ENCODE peak calls at places on chromosome 7, in ten cellular contexts. J, K, G, T, U, Z, L, M, I and A are unnamed samples.

GRCh38 chr7:43905954-43906326 is 456 bp downstream of the URGCP start:
- DNase-seq in T (peak; percentile 58), K (no peak), M (peak; percentile 50), I (peak; percentile 45), G (peak; percentile 25), U (peak; percentile 48), L (no peak), J (no peak), Z (peak; percentile 25), A (peak; percentile 77)

GRCh38 chr7:117190746-117191435 is 132.0 kb downstream of the WNT2 start:
- DNase-seq in Z (no peak), K (no peak), G (no peak), U (no peak), J (no peak), T (no peak), M (no peak), L (no peak), I (no peak), A (no peak)

GRCh38 chr7:12431886-12432285 is 28.2 kb upstream of the VWDE start:
- DNase-seq in K (no peak), U (no peak), G (peak; percentile 14), L (no peak), I (peak; percentile 71), T (no peak), J (no peak), Z (no peak), M (no peak), A (peak; percentile 22)

GRCh38 chr7:141071855-141072547 is 1.9 kb upstream of the TMEM178B start:
- DNase-seq in Z (no peak), J (no peak), T (peak; percentile 20), U (peak; percentile 13), L (no peak), K (no peak), I (peak; percentile 54), M (peak; percentile 36), G (no peak), A (peak; percentile 68)

GRCh38 chr7:157471259-157472125 is 134.7 kb downstream of the DNAJB6 start:
- DNase-seq in G (no peak), K (no peak), L (no peak), T (no peak), M (no peak), I (peak; percentile 19), J (no peak), Z (no peak), U (no peak), A (no peak)

GRCh38 chr7:156607332-156608175 is 33.0 kb upstream of the RNF32 start:
- DNase-seq in T (no peak), G (no peak), Z (no peak), M (no peak), L (no peak), U (no peak), I (no peak), K (no peak), J (no peak), A (no peak)

GRCh38 chr7:43785425-43785824 is 26.9 kb downstream of the BLVRA start:
- DNase-seq in K (peak; percentile 54), I (no peak), T (peak; percentile 79), G (peak; percentile 84), J (no peak), L (no peak), M (no peak), U (no peak), Z (no peak), A (no peak)

GRCh38 chr7:66894463-66895080 is 26.5 kb upstream of the TMEM248 start:
- DNase-seq in L (no peak), M (no peak), J (no peak), Z (no peak), T (peak; percentile 31), U (no peak), K (no peak), I (peak; percentile 74), G (peak; percentile 14), A (peak; percentile 81)

GRCh38 chr7:34096135-34096775 is 190.9 kb downstream of the BMPER start:
- DNase-seq in J (no peak), G (peak; percentile 65), Z (peak; percentile 46), U (no peak), T (peak; percentile 69), L (no peak), K (peak; percentile 93), M (peak; percentile 2), I (no peak), A (no peak)

GRCh38 chr7:101362334-101363195 is at the start of gene COL26A1:
- DNase-seq in T (peak; percentile 58), M (no peak), G (no peak), J (no peak), L (peak; percentile 7), K (no peak), I (peak; percentile 67), U (peak; percentile 69), Z (peak; percentile 35), A (peak; percentile 76)

GRCh38 chr7:29877196-29877595 is 70.9 kb downstream of the WIPF3 start:
- DNase-seq in M (no peak), T (peak; percentile 48), I (no peak), K (no peak), J (no peak), G (peak; percentile 62), Z (no peak), L (no peak), U (no peak), A (no peak)

GRCh38 chr7:74199551-74200355 is 10.1 kb upstream of the LAT2 start:
- DNase-seq in G (no peak), T (peak; percentile 90), J (no peak), Z (no peak), I (peak; percentile 46), U (no peak), L (no peak), M (no peak), K (no peak), A (peak; percentile 75)

GRCh38 chr7:96093435-96093834 is 228.5 kb downstream of the SLC25A13 start:
- DNase-seq in J (no peak), K (peak; percentile 43), U (no peak), L (no peak), Z (no peak), M (no peak), G (peak; percentile 75), T (peak; percentile 92), I (no peak), A (no peak)

GRCh38 chr7:84088669-84089278 is 105.8 kb downstream of the SEMA3A start:
- DNase-seq in M (no peak), L (no peak), Z (no peak), J (no peak), G (no peak), K (no peak), U (no peak), I (no peak), T (no peak), A (no peak)

GRCh38 chr7:27875832-27876231 is 135.9 kb downstream of the TAX1BP1 start:
- DNase-seq in I (no peak), M (no peak), Z (no peak), T (no peak), K (no peak), L (no peak), J (no peak), U (no peak), G (no peak), A (no peak)